ENCODE peak calls at places on chromosomes 13 and 19, in ten cellular contexts. J, B, E, R, Y, M, V, D, G and S are unnamed samples.

GRCh38 chr19:13920940-13921744 is 15.1 kb downstream of the CC2D1A start:
- DNase-seq in D (peak; percentile 50), R (no peak), J (no peak), G (no peak), Y (peak; percentile 69), V (peak; percentile 39), E (peak; percentile 43), B (no peak), M (peak; percentile 51), S (peak; percentile 53)

GRCh38 chr13:75908137-75908536 is 272.0 kb downstream of the LMO7 start:
- DNase-seq in G (no peak), M (no peak), B (peak; percentile 66), E (no peak), J (peak; percentile 26), V (no peak), D (peak; percentile 6), R (no peak), Y (no peak), S (peak; percentile 3)

GRCh38 chr13:23570099-23570926 is at the start of gene TNFRSF19:
- DNase-seq in M (peak; percentile 38), J (peak; percentile 29), V (no peak), G (peak; percentile 64), E (peak; percentile 37), Y (peak; percentile 65), R (no peak), D (peak; percentile 75), B (peak; percentile 10), S (peak; percentile 86)

GRCh38 chr19:10293637-10294367 is 4.0 kb downstream of the ICAM5 start:
- DNase-seq in R (no peak), B (no peak), G (no peak), E (no peak), Y (no peak), D (peak; percentile 14), J (no peak), M (no peak), V (no peak), S (no peak)

GRCh38 chr19:40717880-40718773 is 1.2 kb downstream of the ITPKC start:
- DNase-seq in M (peak; percentile 52), J (peak; percentile 58), G (no peak), D (peak; percentile 58), R (peak; percentile 81), V (no peak), Y (peak; percentile 37), E (peak; percentile 48), B (peak; percentile 39), S (peak; percentile 47)

GRCh38 chr13:51397262-51397933 is 55.4 kb downstream of the INTS6 start:
- DNase-seq in J (no peak), V (no peak), Y (peak; percentile 78), M (no peak), B (peak; percentile 4), E (peak; percentile 8), G (peak; percentile 61), R (peak; percentile 72), D (peak; percentile 21), S (peak; percentile 96)

GRCh38 chr13:77000475-77000874 is 8.6 kb downstream of the CLN5 start:
- DNase-seq in Y (no peak), J (no peak), E (no peak), M (no peak), G (no peak), B (no peak), V (no peak), D (no peak), R (no peak), S (peak; percentile 83)

GRCh38 chr13:29457299-29457698 is 138.2 kb downstream of the SLC7A1 start:
- DNase-seq in G (peak; percentile 63), E (no peak), M (peak; percentile 90), Y (peak; percentile 91), J (no peak), V (no peak), B (no peak), D (no peak), R (no peak), S (peak; percentile 83)

GRCh38 chr13:35927554-35927953 is 203.6 kb downstream of the DCLK1 start:
- DNase-seq in J (no peak), B (no peak), G (no peak), D (no peak), Y (peak; percentile 82), R (no peak), V (no peak), M (peak; percentile 52), E (peak; percentile 32), S (peak; percentile 78)

GRCh38 chr13:80131204-80131603 is 209.7 kb downstream of the SPRY2 start:
- DNase-seq in Y (peak; percentile 77), R (peak; percentile 75), B (peak; percentile 77), J (peak; percentile 76), G (no peak), M (peak; percentile 12), E (peak; percentile 73), V (no peak), D (peak; percentile 67), S (peak; percentile 84)

GRCh38 chr19:10158071-10158470 is 36.7 kb downstream of the DNMT1 start:
- DNase-seq in D (no peak), G (no peak), V (no peak), E (no peak), Y (no peak), R (no peak), M (no peak), J (no peak), B (no peak), S (no peak)

GRCh38 chr19:41376241-41376997 is at the start of gene TMEM91:
- DNase-seq in M (peak; percentile 53), V (no peak), J (peak; percentile 52), B (peak; percentile 60), D (peak; percentile 84), E (peak; percentile 55), Y (peak; percentile 42), R (peak; percentile 76), G (no peak), S (peak; percentile 71)

GRCh38 chr19:1211494-1212234 is 6.1 kb downstream of the STK11 start:
- DNase-seq in E (peak; percentile 94), R (no peak), D (peak; percentile 64), V (no peak), J (peak; percentile 49), G (no peak), M (peak; percentile 57), B (no peak), Y (no peak), S (peak; percentile 57)

DNA sequence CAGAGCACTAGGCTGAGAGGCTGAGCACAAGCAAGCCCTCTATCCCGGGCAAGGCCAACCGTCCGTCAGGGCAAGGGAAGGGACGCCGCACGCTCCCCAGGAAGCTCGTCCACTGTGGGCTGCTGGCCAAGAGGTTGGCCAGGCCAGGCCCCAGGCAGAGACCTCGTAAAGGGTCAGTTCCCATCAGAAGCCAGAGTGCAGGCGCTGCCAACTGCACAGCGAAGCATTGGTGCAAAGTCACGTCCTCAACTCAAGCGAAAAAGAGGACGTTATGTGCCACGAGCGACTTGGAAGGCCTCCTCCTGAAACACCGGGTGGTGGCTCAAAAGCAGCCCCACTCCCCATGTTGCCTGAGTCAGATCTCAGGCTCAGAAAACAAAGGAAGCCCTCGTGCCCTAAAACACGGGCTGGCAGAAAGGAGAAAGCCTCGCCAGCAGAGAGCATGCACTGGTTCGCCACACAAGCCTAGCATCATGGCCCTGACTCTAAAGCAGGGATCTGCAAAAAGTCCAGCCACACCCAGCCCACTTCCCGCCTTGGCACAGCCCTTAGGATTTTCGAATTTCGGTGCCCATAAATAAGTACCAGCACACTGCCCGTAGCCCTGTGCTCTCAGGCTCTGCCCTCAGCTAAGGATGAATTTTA is 4.7 kb downstream of the AKAP8 start:
- DNase-seq in E (peak; percentile 21), Y (peak; percentile 33), B (peak; percentile 30), G (no peak), D (no peak), V (no peak), J (peak; percentile 67), M (no peak), R (peak; percentile 90), S (no peak)
- H3K4me3 ChIP-seq in E (no peak overlapping the region), Y (no peak overlapping the region), B (no peak overlapping the region), G (no peak overlapping the region), D (no peak overlapping the region), V (no peak overlapping the region), J (peak overlapping the region; percentile 30), M (no peak overlapping the region), R (peak overlapping the region; percentile 13), S (no peak overlapping the region)

GRCh38 chr19:34176581-34176980 is 4.3 kb downstream of the LSM14A start:
- DNase-seq in E (no peak), J (no peak), M (no peak), R (no peak), Y (no peak), V (no peak), D (no peak), G (no peak), B (no peak), S (no peak)

GRCh38 chr19:34171877-34172660 is at the start of gene LSM14A:
- DNase-seq in R (peak; percentile 96), B (peak; percentile 92), Y (peak; percentile 91), D (peak; percentile 97), G (no peak), M (peak; percentile 79), V (peak; percentile 94), J (peak; percentile 93), E (peak; percentile 94), S (peak; percentile 91)

GRCh38 chr19:34173145-34173956 is 1.0 kb downstream of the LSM14A start:
- DNase-seq in D (peak; percentile 76), J (peak; percentile 34), V (peak; percentile 21), G (no peak), B (peak; percentile 80), E (peak; percentile 49), M (peak; percentile 70), Y (peak; percentile 60), R (peak; percentile 66), S (peak; percentile 52)

GRCh38 chr19:34171539-34171876 is 796 bp upstream of the LSM14A start:
- DNase-seq in E (peak; percentile 10), D (no peak), J (no peak), V (no peak), B (no peak), R (no peak), Y (peak; percentile 78), G (no peak), M (peak; percentile 38), S (peak; percentile 86)

DNA sequence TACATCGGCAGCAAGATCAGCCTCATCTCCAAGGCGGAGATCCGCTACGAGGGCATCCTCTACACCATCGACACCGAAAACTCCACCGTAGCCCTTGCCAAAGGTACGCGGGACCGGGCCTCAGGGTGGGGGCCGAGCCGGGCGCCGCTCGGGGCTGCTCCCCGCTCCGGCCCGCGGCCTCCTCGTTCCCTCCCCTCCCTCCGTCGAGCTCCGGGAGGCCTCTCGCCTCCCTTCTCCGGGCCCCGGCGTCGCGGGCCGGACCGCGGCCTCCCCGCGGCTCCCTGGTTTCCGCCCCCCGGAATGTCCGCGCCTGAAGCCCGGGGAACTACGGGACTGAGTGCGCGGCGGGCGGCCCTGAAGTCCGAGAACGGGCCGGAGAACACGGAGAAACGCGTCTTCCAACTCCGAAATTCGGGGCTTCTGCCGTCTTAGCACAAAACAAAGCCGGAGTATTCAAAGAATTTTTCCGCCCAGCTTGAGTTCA is 399 bp downstream of the LSM14A start:
- DNase-seq in J (peak; percentile 41), V (peak; percentile 34), B (no peak), R (no peak), Y (no peak), G (no peak), E (no peak), M (no peak), D (peak; percentile 90), S (no peak)
- H3K4me3 ChIP-seq in J (peak overlapping the region; percentile 99), V (peak overlapping the region; percentile 71), B (peak overlapping the region; percentile 93), R (peak overlapping the region; percentile 72), Y (peak overlapping the region; percentile 75), G (peak overlapping the region; percentile 92), E (peak overlapping the region; percentile 67), M (peak overlapping the region; percentile 93), D (peak overlapping the region; percentile 91), S (peak overlapping the region; percentile 92)

GRCh38 chr19:18097217-18097992 is at the start of gene MAST3:
- DNase-seq in R (peak; percentile 92), D (peak; percentile 91), E (peak; percentile 95), M (peak; percentile 74), B (peak; percentile 80), Y (peak; percentile 79), G (no peak), J (peak; percentile 80), V (peak; percentile 87), S (peak; percentile 83)
- H3K4me3 ChIP-seq in R (peak within 1 kb of the TSS; percentile 73), D (peak within 1 kb of the TSS; percentile 46), E (peak within 1 kb of the TSS; percentile 40), M (peak within 1 kb of the TSS; percentile 48), B (no peak within 1 kb of the TSS), Y (peak within 1 kb of the TSS; percentile 56), G (peak within 1 kb of the TSS; percentile 57), J (peak within 1 kb of the TSS; percentile 60), V (peak within 1 kb of the TSS; percentile 66), S (peak within 1 kb of the TSS; percentile 73)

GRCh38 chr13:99289265-99289664 is 17.9 kb downstream of the GPR183 start:
- DNase-seq in E (no peak), V (no peak), J (no peak), R (no peak), B (no peak), Y (no peak), G (no peak), M (no peak), D (no peak), S (no peak)
- H3K4me3 ChIP-seq in E (no peak overlapping the region), V (no peak overlapping the region), J (no peak overlapping the region), R (no peak overlapping the region), B (no peak overlapping the region), Y (no peak overlapping the region), G (no peak overlapping the region), M (no peak overlapping the region), D (no peak overlapping the region), S (no peak overlapping the region)